ENCODE peak calls at places on chromosomes 1 and 21, in five cellular contexts. O, Y, L, V and Q are unnamed samples.

GRCh38 chr1:29821605-29822004 is 585.3 kb downstream of the PTPRU start:
- DNase-seq in Y (no peak), L (no peak), V (no peak), O (no peak), Q (no peak)

GRCh38 chr1:65065535-65066378 is 82.2 kb upstream of the AK4 start:
- DNase-seq in L (no peak), Y (peak; percentile 51), O (no peak), V (no peak), Q (peak; percentile 81)

GRCh38 chr1:95013948-95014574 is 58.7 kb downstream of the ALG14 start:
- DNase-seq in V (no peak), L (no peak), O (no peak), Y (no peak), Q (no peak)

GRCh38 chr21:45033791-45034555 is 40.4 kb upstream of the ADARB1 start:
- DNase-seq in O (peak; percentile 42), Y (no peak), L (peak; percentile 77), V (no peak), Q (no peak)

GRCh38 chr1:244302889-244303609 is 148.7 kb downstream of the ADSS2 start:
- DNase-seq in Y (peak; percentile 50), O (peak; percentile 39), L (peak; percentile 42), V (no peak), Q (no peak)

GRCh38 chr21:24272527-24272938 is 1334.7 kb downstream of the MRPL39 start:
- DNase-seq in L (no peak), V (no peak), Y (no peak), O (no peak), Q (no peak)

GRCh38 chr1:4309676-4310320 is 344.6 kb upstream of the AJAP1 start:
- DNase-seq in V (no peak), O (no peak), L (no peak), Y (no peak), Q (no peak)

GRCh38 chr1:27166351-27166802 is 11.5 kb upstream of the SLC9A1 start:
- DNase-seq in V (no peak), Y (no peak), L (no peak), O (no peak), Q (peak; percentile 2)

GRCh38 chr1:53048345-53048737 is 13.7 kb upstream of the PODN start:
- DNase-seq in Y (no peak), O (no peak), V (no peak), L (no peak), Q (no peak)

GRCh38 chr1:218164111-218164929 is 120.8 kb upstream of the RRP15 start:
- DNase-seq in Y (peak; percentile 37), V (no peak), L (peak; percentile 17), O (peak; percentile 9), Q (peak; percentile 61)

GRCh38 chr1:29672955-29673507 is 436.7 kb downstream of the PTPRU start:
- DNase-seq in V (no peak), O (no peak), Y (no peak), L (no peak), Q (no peak)

GRCh38 chr1:93980320-93980744 is 71.1 kb upstream of the GCLM start:
- DNase-seq in V (no peak), Y (no peak), O (no peak), L (peak; percentile 37), Q (peak; percentile 67)

GRCh38 chr1:221874285-221875003 is 132.6 kb upstream of the DUSP10 start:
- DNase-seq in O (no peak), L (peak; percentile 35), Y (no peak), V (no peak), Q (no peak)

GRCh38 chr21:42091899-42092508 is 20.9 kb downstream of the UMODL1 start:
- DNase-seq in V (no peak), L (no peak), Y (no peak), O (no peak), Q (peak; percentile 68)

GRCh38 chr1:29639741-29640427 is 403.6 kb downstream of the PTPRU start:
- DNase-seq in Y (no peak), V (no peak), O (peak; percentile 48), L (peak; percentile 8), Q (no peak)

GRCh38 chr21:44761011-44761729 is 40.5 kb downstream of the UBE2G2 start:
- DNase-seq in V (no peak), L (no peak), O (no peak), Y (peak; percentile 50), Q (peak; percentile 84)

GRCh38 chr1:76084685-76085084 is 10.1 kb downstream of the ST6GALNAC3 start:
- DNase-seq in L (no peak), V (no peak), O (no peak), Y (no peak), Q (no peak)

GRCh38 chr1:29708818-29709710 is 472.7 kb downstream of the PTPRU start:
- DNase-seq in Y (no peak), L (peak; percentile 84), O (peak; percentile 34), V (no peak), Q (no peak)

GRCh38 chr1:31111290-31111951 is 45.9 kb upstream of the PUM1 start:
- DNase-seq in Y (peak; percentile 40), L (no peak), O (no peak), V (no peak), Q (no peak)

GRCh38 chr1:118744420-118744819 is 243.7 kb downstream of the TBX15 start:
- DNase-seq in O (no peak), L (no peak), Y (no peak), V (no peak), Q (no peak)

GRCh38 chr1:1597275-1597930 is 2.5 kb downstream of the FNDC10 start:
- DNase-seq in O (no peak), V (no peak), Y (no peak), L (no peak), Q (peak; percentile 77)

GRCh38 chr1:110235181-110235838 is 25.2 kb downstream of the KCNC4 start:
- DNase-seq in Y (no peak), V (no peak), O (no peak), L (peak; percentile 46), Q (no peak)

GRCh38 chr1:210358511-210359148 is 29.9 kb downstream of the HHAT start:
- DNase-seq in Y (no peak), O (no peak), L (no peak), V (no peak), Q (no peak)

GRCh38 chr1:46301406-46302090 is 1.9 kb downstream of the LRRC41 start:
- DNase-seq in O (peak; percentile 16), Y (no peak), L (peak; percentile 56), V (no peak), Q (no peak)

GRCh38 chr1:238982736-238983135 is 403.6 kb upstream of the CHRM3 start:
- DNase-seq in V (no peak), Y (no peak), O (no peak), L (no peak), Q (no peak)

GRCh38 chr1:234535763-234536515 is 57.0 kb upstream of the TARBP1 start:
- DNase-seq in L (peak; percentile 67), Y (peak; percentile 48), V (no peak), O (peak; percentile 85), Q (no peak)

GRCh38 chr1:24062221-24062620 is 49.7 kb downstream of the MYOM3 start:
- DNase-seq in L (no peak), O (no peak), V (no peak), Y (no peak), Q (no peak)

GRCh38 chr1:182952677-182953444 is at the start of gene SHCBP1L:
- DNase-seq in O (no peak), Y (no peak), V (no peak), L (no peak), Q (peak; percentile 21)

GRCh38 chr1:211305044-211305443 is 21.6 kb upstream of the TRAF5 start:
- DNase-seq in L (peak; percentile 27), Y (no peak), O (peak; percentile 65), V (no peak), Q (peak; percentile 18)

GRCh38 chr21:38861989-38862683 is 56.4 kb downstream of the ETS2 start:
- DNase-seq in Y (no peak), V (no peak), O (no peak), L (no peak), Q (no peak)

GRCh38 chr1:243313635-243314536 is 58.0 kb downstream of the SDCCAG8 start:
- DNase-seq in Y (no peak), V (no peak), O (no peak), L (peak; percentile 34), Q (no peak)

GRCh38 chr1:9235123-9235513 is 544 bp downstream of the H6PD start:
- DNase-seq in Y (no peak), L (peak; percentile 83), O (peak; percentile 47), V (no peak), Q (no peak)

GRCh38 chr1:226100436-226101347 is 38.2 kb downstream of the H3-3A start:
- DNase-seq in O (peak; percentile 24), Y (peak; percentile 55), V (no peak), L (peak; percentile 85), Q (peak; percentile 86)

GRCh38 chr1:27527857-27528700 is 38.1 kb upstream of the WASF2 start:
- DNase-seq in V (peak; percentile 10), O (no peak), Y (peak; percentile 83), L (no peak), Q (peak; percentile 75)

GRCh38 chr1:183291802-183292515 is 105.9 kb downstream of the LAMC2 start:
- DNase-seq in L (peak; percentile 88), V (no peak), Y (no peak), O (peak; percentile 22), Q (peak; percentile 57)